ENCODE peak calls at places on chromosomes 13 and 19, in ten cellular contexts. D is IMR-90; L is hepatocyte; G is PC-3; T is CD4-positive, alpha-beta T cell; Y is left ventricle myocardium inferior; O is brain microvascular endothelial cell; U is tibial artery; Z is RWPE1; K is vagina. X is an unnamed sample.

GRCh38 chr13:38202730-38203129 is 146.9 kb upstream of the UFM1 start:
- DNase-seq in D (peak; percentile 2), L (no peak), G (peak; percentile 67), T (no peak), Y (no peak), O (no peak), U (no peak), Z (peak; percentile 17), K (no peak), X (no peak)

GRCh38 chr19:46361915-46362314 is 15.0 kb downstream of the PPP5C start:
- DNase-seq in D (peak; percentile 38), L (no peak), G (no peak), T (no peak), Y (no peak), O (no peak), U (no peak), Z (no peak), K (no peak), X (no peak)

GRCh38 chr13:39600766-39601165 is 2.2 kb downstream of the LHFPL6 start:
- DNase-seq in D (no peak), L (no peak), G (no peak), T (no peak), Y (peak; percentile 60), O (peak; percentile 24), U (peak; percentile 80), Z (no peak), K (no peak), X (peak; percentile 49)

GRCh38 chr19:44303976-44304568 is 753 bp downstream of the ZNF235 start:
- DNase-seq in D (peak; percentile 3), L (peak; percentile 39), G (peak; percentile 26), T (no peak), Y (no peak), O (peak; percentile 27), U (no peak), Z (peak; percentile 28), K (no peak), X (no peak)

GRCh38 chr13:64074989-64075474 is 2659.4 kb upstream of the PCDH20 start:
- DNase-seq in D (no peak), L (no peak), G (no peak), T (no peak), Y (no peak), O (no peak), U (peak; percentile 37), Z (no peak), K (no peak), X (no peak)

GRCh38 chr13:100148422-100148821 is 59.5 kb downstream of the PCCA start:
- DNase-seq in D (no peak), L (no peak), G (no peak), T (no peak), Y (no peak), O (no peak), U (no peak), Z (no peak), K (no peak), X (no peak)

GRCh38 chr19:8334458-8335342 is 8.4 kb downstream of the KANK3 start:
- DNase-seq in D (peak; percentile 74), L (peak; percentile 83), G (peak; percentile 87), T (no peak), Y (peak; percentile 41), O (no peak), U (no peak), Z (peak; percentile 85), K (no peak), X (no peak)

GRCh38 chr13:108924154-108924940 is 294.9 kb downstream of the MYO16 start:
- DNase-seq in D (peak; percentile 84), L (no peak), G (no peak), T (no peak), Y (no peak), O (peak; percentile 68), U (no peak), Z (no peak), K (no peak), X (no peak)

GRCh38 chr19:14526423-14526822 is 3.0 kb upstream of the TECR start:
- DNase-seq in D (no peak), L (no peak), G (no peak), T (no peak), Y (no peak), O (no peak), U (no peak), Z (no peak), K (no peak), X (no peak)

GRCh38 chr19:44886141-44886540 is 4.9 kb upstream of the TOMM40 start:
- DNase-seq in D (no peak), L (no peak), G (no peak), T (no peak), Y (no peak), O (no peak), U (no peak), Z (no peak), K (no peak), X (no peak)

GRCh38 chr19:5308471-5309437 is 31.9 kb downstream of the PTPRS start:
- DNase-seq in D (peak; percentile 90), L (peak; percentile 38), G (no peak), T (no peak), Y (peak; percentile 42), O (peak; percentile 72), U (peak; percentile 92), Z (peak; percentile 85), K (no peak), X (peak; percentile 54)

GRCh38 chr19:7575426-7576040 is 20.1 kb upstream of the CAMSAP3 start:
- DNase-seq in D (no peak), L (no peak), G (peak; percentile 73), T (no peak), Y (no peak), O (peak; percentile 17), U (no peak), Z (peak; percentile 56), K (no peak), X (no peak)

GRCh38 chr19:48444129-48444932 is 1.5 kb upstream of the GRWD1 start:
- DNase-seq in D (no peak), L (no peak), G (no peak), T (no peak), Y (no peak), O (no peak), U (no peak), Z (no peak), K (no peak), X (no peak)

GRCh38 chr19:58395220-58395978 is at the start of gene RNF225:
- DNase-seq in D (no peak), L (peak; percentile 46), G (peak; percentile 83), T (no peak), Y (no peak), O (no peak), U (no peak), Z (peak; percentile 86), K (no peak), X (no peak)

GRCh38 chr19:4991538-4991937 is 22.6 kb downstream of the KDM4B start:
- DNase-seq in D (no peak), L (no peak), G (no peak), T (no peak), Y (no peak), O (no peak), U (no peak), Z (no peak), K (no peak), X (no peak)

GRCh38 chr13:110911880-110912279 is 3.0 kb downstream of the ANKRD10 start:
- DNase-seq in D (peak; percentile 25), L (no peak), G (peak; percentile 71), T (no peak), Y (no peak), O (no peak), U (no peak), Z (peak; percentile 37), K (no peak), X (no peak)
- H3K27ac ChIP-seq in D (no peak overlapping the region), L (peak overlapping the region; percentile 99), G (peak overlapping the region; percentile 84), T (no peak overlapping the region), Y (peak overlapping the region; percentile 100), O (no peak overlapping the region), U (peak overlapping the region; percentile 97), Z (no peak overlapping the region), K (no peak overlapping the region), X (no peak overlapping the region)

DNA sequence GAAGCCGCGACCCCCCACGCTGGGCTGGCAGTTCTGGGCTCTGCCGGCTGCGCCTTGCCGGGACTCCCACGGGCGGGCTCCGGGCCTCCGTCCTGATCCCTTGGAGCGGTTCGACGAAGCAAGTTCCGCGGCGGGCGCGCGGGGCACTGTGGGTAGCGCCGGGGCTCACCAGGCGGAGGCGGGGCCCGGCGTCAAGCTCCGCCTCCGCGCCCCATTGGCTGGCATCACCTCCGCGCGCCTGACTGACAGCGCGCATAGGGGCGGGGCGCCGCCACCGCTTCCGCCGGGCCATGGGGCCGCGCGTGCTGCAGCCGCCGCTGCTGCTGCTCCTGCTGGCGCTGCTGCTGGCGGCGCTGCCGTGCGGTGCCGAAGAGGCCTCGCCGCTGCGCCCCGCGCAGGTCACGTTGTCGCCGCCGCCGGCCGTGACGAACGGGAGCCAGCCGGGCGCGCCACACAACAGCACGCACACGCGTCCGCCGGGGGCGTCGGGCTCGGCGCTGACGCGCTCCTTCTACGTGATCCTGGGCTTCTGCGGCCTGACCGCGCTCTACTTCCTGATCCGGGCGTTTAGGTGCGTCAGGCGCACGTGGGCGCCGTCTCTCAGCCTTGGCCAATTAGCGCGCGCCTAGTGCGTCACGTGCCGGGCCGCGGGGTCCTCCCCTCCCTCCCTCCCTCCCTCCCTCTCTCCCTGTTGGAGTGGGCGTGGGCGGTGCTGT is at the start of gene FAM174C:
- DNase-seq in D (peak; percentile 97), L (peak; percentile 98), G (peak; percentile 92), T (peak; percentile 94), Y (peak; percentile 95), O (peak; percentile 95), U (peak; percentile 98), Z (peak; percentile 94), K (peak; percentile 95), X (peak; percentile 95)
- TF ChIP-seq CTCF in D (no peak), L (no peak), G (no peak), T (no peak), Y (no peak), O (no peak), U (no peak), Z (no peak), K (no peak), X (no peak)

GRCh38 chr19:35436477-35437141 is 11.4 kb upstream of the FFAR2 start:
- DNase-seq in D (no peak), L (peak; percentile 57), G (peak; percentile 47), T (no peak), Y (no peak), O (no peak), U (no peak), Z (peak; percentile 62), K (no peak), X (no peak)
- H3K27ac ChIP-seq in D (no peak overlapping the region), L (peak overlapping the region; percentile 92), G (no peak overlapping the region), T (no peak overlapping the region), Y (peak overlapping the region; percentile 55), O (no peak overlapping the region), U (no peak overlapping the region), Z (peak overlapping the region; percentile 78), K (peak overlapping the region; percentile 70), X (no peak overlapping the region)

DNA sequence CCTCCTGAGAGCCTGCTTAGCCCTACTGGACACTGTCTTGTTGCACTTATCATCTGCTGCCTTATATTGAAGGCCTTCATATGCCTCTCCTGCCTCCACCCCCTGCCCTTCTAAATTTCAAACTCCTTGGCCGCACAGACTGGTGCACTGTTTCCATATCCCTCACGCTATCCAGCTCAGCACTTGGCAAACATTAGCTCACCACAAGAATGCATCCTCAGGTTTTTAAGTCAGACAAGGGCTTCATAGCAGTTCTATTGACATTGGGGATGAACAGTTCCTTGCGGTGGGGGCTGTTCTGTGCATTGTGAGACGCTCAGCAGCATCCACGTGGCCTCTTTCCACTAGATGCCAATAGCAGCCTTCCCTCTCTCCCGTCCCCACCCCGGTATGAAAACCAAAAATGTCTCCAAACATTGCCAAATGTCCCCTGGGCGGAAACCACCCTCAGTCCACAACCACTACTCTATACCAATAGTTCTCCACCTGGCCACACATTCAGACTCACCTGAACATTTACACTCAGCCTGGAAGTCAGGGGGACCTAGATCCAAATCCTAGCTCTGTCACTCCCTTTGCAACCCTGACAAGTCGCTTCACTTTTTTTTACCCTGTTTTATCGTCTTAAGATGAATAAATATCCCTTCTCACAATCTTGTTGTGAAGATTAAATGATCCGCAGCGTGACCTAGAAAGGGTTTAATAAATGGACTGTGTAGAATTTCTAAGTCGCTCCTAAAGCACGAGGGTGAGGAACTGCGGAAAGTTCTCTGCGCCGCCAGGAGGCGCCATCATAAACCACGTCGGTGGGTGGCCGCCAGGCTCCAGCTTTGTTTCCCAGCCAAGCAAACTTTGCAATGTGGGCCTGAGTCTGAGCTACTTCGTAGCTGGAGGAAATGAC is 3.6 kb upstream of the CEACAM3 start:
- DNase-seq in D (peak; percentile 36), L (peak; percentile 51), G (peak; percentile 93), T (peak; percentile 27), Y (peak; percentile 27), O (peak; percentile 15), U (no peak), Z (no peak), K (no peak), X (peak; percentile 31)
- TF ChIP-seq CTCF in D (peak; percentile 56), L (peak; percentile 50), G (peak; percentile 88), T (peak; percentile 69), Y (peak; percentile 51), O (peak; percentile 78), U (peak; percentile 27), Z (peak; percentile 24), K (peak; percentile 18), X (no peak)

X was measured in heart right ventricle.